ENCODE peak calls at places on chromosomes 13 and 19, in five cellular contexts. O is H1, Z is neuronal stem cell, G is mesenchymal stem cell, V is H9. U is an unnamed sample.

GRCh38 chr19:41351339-41352245 is 2.1 kb downstream of the TGFB1 start:
- DNase-seq in G (peak), Z (no peak), V (peak), O (peak), U (peak)

GRCh38 chr19:40089462-40089861 is 1.3 kb downstream of the ZNF780A start:
- DNase-seq in Z (no peak), G (peak), O (no peak), V (no peak), U (no peak)

GRCh38 chr13:92967923-92968322 is 258.7 kb upstream of the GPC6 start:
- DNase-seq in O (no peak), G (no peak), Z (no peak), V (no peak), U (no peak)

GRCh38 chr19:18419699-18420460 is 682 bp downstream of the SSBP4 start:
- DNase-seq in G (peak), V (no peak), O (no peak), Z (no peak), U (no peak)

GRCh38 chr13:97403893-97404683 is 29.9 kb upstream of the RAP2A start:
- DNase-seq in G (no peak), O (no peak), Z (no peak), V (no peak), U (no peak)

GRCh38 chr13:18952225-18953016 is 229.2 kb downstream of the TUBA3C start:
- DNase-seq in G (no peak), Z (no peak), V (no peak), O (no peak), U (no peak)

GRCh38 chr13:75250526-75251183 is 231.3 kb downstream of the TBC1D4 start:
- DNase-seq in G (no peak), Z (no peak), V (no peak), O (no peak), U (no peak)

GRCh38 chr13:113920173-113920572 is 53.7 kb downstream of the C13orf46 start:
- DNase-seq in Z (no peak), O (no peak), G (no peak), V (no peak), U (no peak)

GRCh38 chr13:98918771-98919170 is 59.1 kb downstream of the DOCK9 start:
- DNase-seq in V (no peak), Z (no peak), G (no peak), O (no peak), U (no peak)

GRCh38 chr13:23620211-23620610 is 50.0 kb downstream of the TNFRSF19 start:
- DNase-seq in O (no peak), V (no peak), G (no peak), Z (no peak), U (no peak)

GRCh38 chr19:50817941-50818858 is 5.4 kb downstream of the KLK1 start:
- DNase-seq in Z (peak), V (peak), O (peak), G (peak), U (no peak)

GRCh38 chr19:7602935-7603497 is 7.4 kb downstream of the CAMSAP3 start:
- DNase-seq in G (no peak), O (no peak), V (no peak), Z (no peak), U (no peak)

GRCh38 chr19:41302624-41303351 is 7.2 kb upstream of the CCDC97 start:
- DNase-seq in G (no peak), V (no peak), O (no peak), Z (no peak), U (no peak)

GRCh38 chr13:79267560-79267959 is 138.5 kb downstream of the RBM26 start:
- DNase-seq in G (peak), V (no peak), O (no peak), Z (no peak), U (no peak)

GRCh38 chr19:41705393-41706174 is 2.8 kb upstream of the CEACAM5 start:
- DNase-seq in V (peak), Z (peak), G (no peak), O (no peak), U (no peak)

GRCh38 chr13:36752673-36753072 is 66.3 kb upstream of the RFXAP start:
- DNase-seq in Z (no peak), G (no peak), V (no peak), O (no peak), U (no peak)

GRCh38 chr13:29877456-29878096 is 27.2 kb upstream of the UBL3 start:
- DNase-seq in G (no peak), V (no peak), Z (no peak), O (no peak), U (no peak)

GRCh38 chr13:48727252-48728011 is 73.7 kb downstream of the CYSLTR2 start:
- DNase-seq in V (no peak), Z (no peak), G (peak), O (no peak), U (no peak)

GRCh38 chr13:57557979-57558529 is 73.5 kb upstream of the PCDH17 start:
- DNase-seq in G (peak), V (no peak), Z (peak), O (no peak), U (peak)

GRCh38 chr13:62643007-62643483 is 1227.4 kb upstream of the PCDH20 start:
- DNase-seq in Z (no peak), G (peak), O (no peak), V (no peak), U (peak)

GRCh38 chr19:7744199-7744786 is 3.0 kb downstream of the CD209 start:
- DNase-seq in O (no peak), V (no peak), G (no peak), Z (no peak), U (no peak)

GRCh38 chr13:111383591-111384440 is 63.4 kb downstream of the TEX29 start:
- DNase-seq in O (no peak), V (peak), Z (no peak), G (no peak), U (no peak)

GRCh38 chr19:9498183-9498902 is at the start of gene ZNF560:
- DNase-seq in V (peak), Z (no peak), G (no peak), O (peak), U (no peak)

GRCh38 chr13:114049026-114049425 is 75.2 kb upstream of the C13orf46 start:
- DNase-seq in G (no peak), V (no peak), Z (no peak), O (no peak), U (no peak)

GRCh38 chr19:36849701-36850645 is 703 bp upstream of the ZNF345 start:
- DNase-seq in O (peak), G (peak), Z (peak), V (peak), U (peak)

GRCh38 chr19:41879670-41880328 is 2.7 kb downstream of the CD79A start:
- DNase-seq in V (no peak), O (no peak), G (no peak), Z (no peak), U (no peak)

GRCh38 chr19:19170053-19170945 is at the start of gene MEF2B:
- DNase-seq in V (peak), Z (peak), G (peak), O (peak), U (peak)

GRCh38 chr19:18432275-18433038 is 5.5 kb downstream of the ISYNA1 start:
- DNase-seq in O (no peak), Z (no peak), V (no peak), G (peak), U (no peak)

GRCh38 chr19:40614595-40615411 is 13.6 kb downstream of the LTBP4 start:
- DNase-seq in V (peak), Z (peak), G (peak), O (peak), U (peak)

GRCh38 chr19:41624515-41624914 is 2.4 kb downstream of the CEACAM4 start:
- DNase-seq in Z (no peak), O (no peak), G (no peak), V (peak), U (no peak)

GRCh38 chr13:66036024-66036614 is 1194.0 kb downstream of the PCDH9 start:
- DNase-seq in V (no peak), G (no peak), Z (peak), O (no peak), U (no peak)

GRCh38 chr13:29969286-29969685 is 118.9 kb upstream of the UBL3 start:
- DNase-seq in G (no peak), O (no peak), V (no peak), Z (no peak), U (peak)

GRCh38 chr19:10817291-10818038 is 18.5 kb downstream of the TMED1 start:
- DNase-seq in O (no peak), V (no peak), G (peak), Z (no peak), U (peak)

GRCh38 chr19:10819124-10820060 is 16.6 kb downstream of the TMED1 start:
- DNase-seq in Z (no peak), V (no peak), G (no peak), O (no peak), U (peak)

GRCh38 chr19:10816691-10817090 is 19.3 kb downstream of the TMED1 start:
- DNase-seq in Z (no peak), G (no peak), O (no peak), V (no peak), U (no peak)

GRCh38 chr19:10820173-10820572 is 15.8 kb downstream of the TMED1 start:
- DNase-seq in Z (no peak), V (no peak), G (no peak), O (no peak), U (peak)

GRCh38 chr19:10818306-10819123 is 17.5 kb downstream of the TMED1 start:
- DNase-seq in Z (no peak), G (no peak), O (no peak), V (no peak), U (no peak)
- H3K14ac ChIP-seq in Z (peak), G (no peak), O (no peak), V (no peak), U (no peak)

GRCh38 chr19:35669566-35669965 is 3.2 kb downstream of the UPK1A start:
- DNase-seq in G (no peak), V (no peak), O (no peak), Z (no peak), U (no peak)
- H2BK12ac ChIP-seq in G (no peak), V (no peak), O (no peak), Z (peak), U (no peak)

GRCh38 chr19:30890033-30890432 is 459.2 kb downstream of the TSHZ3 start:
- DNase-seq in V (no peak), G (no peak), Z (no peak), O (no peak), U (no peak)
- H3K14ac ChIP-seq in V (no peak), G (no peak), Z (no peak), O (no peak), U (no peak)

DNA sequence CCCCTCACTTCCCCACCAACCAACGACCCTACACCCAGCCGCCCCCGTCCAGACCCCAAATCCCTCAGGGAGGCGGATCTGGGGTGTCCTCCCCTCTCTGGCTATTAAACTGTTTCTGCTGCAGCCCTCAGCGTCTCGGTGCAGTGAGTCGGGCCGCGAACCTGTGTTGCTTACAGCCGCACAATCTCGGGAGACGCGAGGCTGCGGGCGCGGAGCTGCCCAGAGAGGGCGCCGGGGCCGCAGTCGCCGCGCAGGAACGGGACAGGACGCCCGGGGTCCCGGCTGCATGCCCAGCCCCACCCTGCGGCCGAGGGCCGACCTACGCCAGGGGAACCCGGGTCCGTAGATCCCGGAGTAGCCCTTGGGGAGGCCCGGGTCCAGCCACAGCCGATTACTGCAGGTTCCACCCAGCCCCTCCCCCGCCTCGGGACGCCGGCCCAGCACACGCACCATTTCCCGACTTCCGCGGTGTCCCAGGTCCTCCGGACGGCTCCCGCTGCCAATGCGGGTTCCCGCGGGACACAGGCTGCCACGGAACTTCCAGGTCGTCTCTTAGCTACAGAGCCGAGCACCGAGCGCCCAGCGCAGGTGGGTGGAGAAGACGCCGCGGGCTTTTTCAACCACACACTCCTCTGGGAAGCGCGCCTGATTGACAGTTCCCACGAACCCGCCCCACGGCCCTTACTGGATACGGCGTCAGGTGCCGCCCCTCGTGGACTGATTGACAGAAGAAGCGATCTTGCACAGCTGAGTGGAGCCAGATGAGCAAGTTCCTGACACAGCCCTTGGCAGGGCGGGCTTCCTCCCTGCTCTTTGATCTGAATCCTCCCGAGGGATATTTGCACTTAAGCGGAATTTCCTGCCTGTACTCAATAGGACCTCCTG is at the start of gene ZNF799:
- DNase-seq in G (peak), Z (peak), V (peak), O (peak), U (peak)
- H2BK12ac ChIP-seq in G (no peak), Z (no peak), V (no peak), O (no peak), U (peak)

GRCh38 chr19:46618670-46619231 is 6.1 kb downstream of the PTGIR start:
- DNase-seq in V (no peak), Z (no peak), O (no peak), G (no peak), U (no peak)

GRCh38 chr19:46617566-46618079 is 7.3 kb downstream of the PTGIR start:
- DNase-seq in V (no peak), Z (no peak), G (no peak), O (no peak), U (no peak)

GRCh38 chr19:46615966-46616365 is 8.9 kb downstream of the PTGIR start:
- DNase-seq in O (no peak), V (no peak), G (no peak), Z (no peak), U (no peak)

GRCh38 chr19:46614114-46614701 is 10.7 kb downstream of the PTGIR start:
- DNase-seq in Z (peak), V (peak), G (peak), O (peak), U (peak)

GRCh38 chr19:46616631-46617322 is 8.1 kb downstream of the PTGIR start:
- DNase-seq in V (peak), G (peak), O (peak), Z (no peak), U (peak)
- H3K14ac ChIP-seq in V (no peak), G (no peak), O (no peak), Z (no peak), U (no peak)

DNA sequence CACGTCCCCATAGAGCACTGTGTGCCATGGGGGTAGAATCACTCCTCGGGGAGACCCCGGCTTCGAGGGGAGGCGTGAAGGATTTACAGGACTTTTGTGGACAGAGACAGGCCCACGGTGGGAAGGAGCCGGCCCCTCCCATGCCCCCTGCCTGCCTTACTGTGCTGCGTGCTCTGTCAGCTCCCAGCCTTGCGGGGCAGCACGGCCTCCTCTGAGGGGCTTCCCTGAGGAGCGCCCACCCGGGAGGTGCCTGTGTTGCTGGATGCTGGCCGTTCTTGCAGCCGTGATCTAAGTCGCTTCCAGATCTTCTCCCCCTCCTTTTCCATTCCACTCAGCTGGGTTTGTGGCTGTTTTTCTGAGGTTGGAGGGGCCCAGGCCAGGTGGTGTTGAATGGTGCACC is 29.1 kb downstream of the PLEKHJ1 start:
- DNase-seq in V (no peak), Z (no peak), G (no peak), O (no peak), U (no peak)
- H2BK12ac ChIP-seq in V (no peak), Z (no peak), G (no peak), O (no peak), U (no peak)

GRCh38 chr13:74132152-74132767 is 1.9 kb downstream of the KLF12 start:
- DNase-seq in Z (no peak), O (no peak), V (no peak), G (peak), U (no peak)
- H3K14ac ChIP-seq in Z (no peak), O (no peak), V (no peak), G (no peak), U (no peak)

DNA sequence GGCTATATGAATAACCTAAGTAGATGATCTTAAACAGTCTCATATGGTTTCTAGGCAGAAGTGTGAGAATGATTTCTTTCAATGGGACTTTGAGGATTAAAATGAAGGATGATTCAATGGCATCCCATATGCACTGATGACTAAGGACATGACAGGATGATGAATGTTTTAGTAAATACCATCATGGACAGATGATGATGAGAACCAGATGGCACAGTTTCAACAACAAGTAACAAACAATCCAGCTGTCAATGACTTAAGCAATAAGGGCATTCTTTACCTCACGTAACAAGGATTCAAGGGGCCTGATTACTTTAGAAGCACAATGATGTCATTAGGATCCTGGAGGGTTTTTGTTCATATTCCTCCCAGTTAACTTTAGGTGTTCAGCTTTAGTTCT is 2678.4 kb downstream of the PCDH9 start:
- DNase-seq in V (no peak), O (no peak), Z (no peak), G (peak), U (peak)
- H2BK12ac ChIP-seq in V (no peak), O (no peak), Z (no peak), G (no peak), U (no peak)

DNA sequence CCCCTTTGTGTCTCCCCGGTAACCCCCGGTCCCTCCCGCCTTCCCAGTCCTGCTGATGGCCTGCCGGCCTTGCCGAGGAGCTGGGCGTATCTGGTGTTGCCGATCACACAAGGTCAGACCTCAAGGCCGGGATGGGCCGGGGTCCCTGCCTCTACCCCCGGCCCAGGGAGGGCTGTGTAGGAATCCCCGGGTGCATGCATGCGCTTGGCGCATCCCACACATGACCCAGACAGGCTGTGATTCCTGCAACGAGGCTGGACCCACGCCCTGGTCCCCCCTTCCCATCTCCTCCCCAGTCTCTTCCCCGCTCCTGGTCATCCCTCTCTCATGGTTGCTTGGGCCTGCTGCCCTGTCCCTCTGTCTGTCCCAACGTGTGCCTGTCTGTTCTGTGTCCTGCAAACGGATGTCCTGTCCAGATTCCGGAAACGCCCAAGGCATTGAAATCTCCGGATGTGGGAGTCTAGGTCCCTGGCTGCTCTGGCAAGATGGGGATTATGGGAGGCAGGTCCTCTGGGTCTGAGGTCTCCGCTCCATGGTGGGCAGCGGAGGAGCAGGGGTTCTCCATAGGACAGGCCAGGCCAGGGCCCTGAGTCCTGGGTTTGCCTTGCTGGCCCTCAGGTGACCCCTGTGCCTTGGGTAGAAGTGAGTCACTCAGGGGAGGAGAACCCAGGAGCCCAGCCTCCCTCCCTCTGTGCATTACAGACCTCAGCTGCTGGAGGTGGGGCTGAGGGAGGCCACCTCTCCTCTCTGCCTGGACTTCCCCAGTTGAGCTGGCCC is 1.6 kb downstream of the PKN1 start:
- DNase-seq in V (no peak), O (no peak), Z (no peak), G (peak), U (peak)
- H3K14ac ChIP-seq in V (no peak), O (no peak), Z (no peak), G (peak), U (no peak)

GRCh38 chr19:1027953-1028902 is 1.8 kb downstream of the CNN2 start:
- DNase-seq in V (peak), O (peak), G (peak), Z (peak), U (peak)
- H2BK12ac ChIP-seq in V (no peak), O (no peak), G (no peak), Z (peak), U (no peak)